ENCODE peak calls at places on chromosomes 4 and X, in eight cellular contexts. F, Y, X, K, C, S, Z and D are unnamed samples. For H3K4me1, the result is how much of the 10 kb centered on the place peaks cover.

GRCh38 chrX:120015145-120016067 is 62.1 kb downstream of the RHOXF2B start:
- DNase-seq in Y (peak), S (peak), Z (no peak), K (no peak), F (peak), C (no peak), X (no peak), D (no peak)

GRCh38 chr4:174037631-174038030 is 245.8 kb downstream of the FBXO8 start:
- DNase-seq in F (peak), Y (no peak), C (no peak), Z (no peak), X (no peak), K (no peak), S (no peak), D (no peak)

GRCh38 chr4:137961051-137961438 is 281.1 kb downstream of the SLC7A11 start:
- DNase-seq in X (no peak), S (no peak), K (no peak), F (no peak), Z (no peak), Y (no peak), C (no peak), D (no peak)

GRCh38 chr4:8556341-8557150 is 23.6 kb upstream of the GPR78 start:
- DNase-seq in X (no peak), C (peak), Y (no peak), F (no peak), K (no peak), S (no peak), Z (no peak), D (no peak)

GRCh38 chr4:131427000-131427399 is 1722.1 kb upstream of the PCDH10 start:
- DNase-seq in S (no peak), F (no peak), Z (no peak), X (no peak), K (no peak), C (no peak), Y (no peak), D (no peak)

GRCh38 chr4:75718529-75718928 is 5.8 kb upstream of the USO1 start:
- DNase-seq in S (no peak), Y (no peak), F (no peak), C (peak), K (no peak), X (no peak), Z (no peak), D (no peak)

GRCh38 chrX:118495958-118496762 is 545 bp downstream of the DOCK11 start:
- DNase-seq in Y (peak), X (no peak), Z (no peak), C (peak), K (peak), F (no peak), S (peak), D (no peak)

GRCh38 chr4:112775801-112776200 is 138.9 kb downstream of the LARP7 start:
- DNase-seq in X (no peak), Z (no peak), K (no peak), C (no peak), F (no peak), Y (no peak), S (no peak), D (no peak)

GRCh38 chr4:44447563-44448504 is 775 bp downstream of the KCTD8 start:
- DNase-seq in S (peak), Z (peak), F (peak), Y (peak), X (no peak), C (peak), K (peak), D (no peak)

GRCh38 chr4:2105559-2105958 is 46.4 kb downstream of the NAT8L start:
- DNase-seq in S (no peak), C (no peak), F (no peak), X (no peak), Z (no peak), Y (no peak), K (no peak), D (no peak)

GRCh38 chrX:53449632-53450031 is 15.5 kb upstream of the HSD17B10 start:
- DNase-seq in C (no peak), Y (no peak), Z (no peak), F (no peak), S (no peak), X (no peak), K (no peak), D (no peak)

GRCh38 chrX:53262189-53262917 is 19.0 kb downstream of the IQSEC2 start:
- DNase-seq in K (no peak), S (no peak), X (no peak), Y (no peak), C (no peak), F (no peak), Z (no peak), D (no peak)

GRCh38 chrX:16966745-16967144 is 20.3 kb downstream of the REPS2 start:
- DNase-seq in S (no peak), K (no peak), Z (no peak), Y (no peak), C (no peak), X (no peak), F (no peak), D (no peak)

GRCh38 chr4:183164963-183165362 is 65.9 kb downstream of the WWC2 start:
- DNase-seq in Z (no peak), F (no peak), K (no peak), C (no peak), X (no peak), S (no peak), Y (no peak), D (no peak)

GRCh38 chr4:24166501-24166900 is 276.7 kb upstream of the PPARGC1A start:
- DNase-seq in Y (no peak), Z (no peak), X (no peak), F (no peak), C (no peak), S (no peak), K (no peak), D (no peak)

GRCh38 chr4:151325320-151326246 is at the start of gene SH3D19:
- DNase-seq in K (no peak), S (peak), X (peak), Z (peak), F (peak), C (peak), Y (peak), D (no peak)

GRCh38 chr4:11650801-11651596 is 222.3 kb upstream of the HS3ST1 start:
- DNase-seq in K (no peak), S (no peak), X (no peak), Z (no peak), C (no peak), Y (no peak), F (no peak), D (no peak)

GRCh38 chr4:4784379-4784778 is 75.1 kb upstream of the MSX1 start:
- DNase-seq in K (no peak), C (no peak), X (no peak), S (no peak), F (no peak), Z (no peak), Y (no peak), D (no peak)

GRCh38 chr4:1576200-1576960 is 107.7 kb downstream of the FAM53A start:
- DNase-seq in Z (no peak), C (no peak), S (no peak), F (no peak), X (no peak), Y (no peak), K (no peak), D (no peak)

GRCh38 chrX:70494441-70494840 is 49.8 kb downstream of the DLG3 start:
- DNase-seq in C (no peak), K (no peak), X (no peak), Z (no peak), Y (no peak), S (no peak), F (no peak), D (no peak)

GRCh38 chr4:155468282-155468681 is 91.5 kb upstream of the MAP9 start:
- DNase-seq in C (no peak), K (no peak), S (no peak), Y (no peak), X (no peak), F (no peak), Z (no peak), D (no peak)

GRCh38 chrX:143319526-143319925 is 197.7 kb downstream of the SPANXN3 start:
- DNase-seq in F (no peak), Z (no peak), X (no peak), Y (no peak), K (no peak), C (no peak), S (no peak), D (no peak)

GRCh38 chrX:123450217-123450616 is 266.1 kb downstream of the GRIA3 start:
- DNase-seq in X (no peak), Z (peak), F (peak), C (no peak), Y (no peak), K (no peak), S (no peak), D (no peak)

GRCh38 chr4:2723751-2724150 is 32.4 kb downstream of the TNIP2 start:
- DNase-seq in F (no peak), C (no peak), S (no peak), Z (no peak), X (no peak), Y (no peak), K (no peak), D (no peak)

GRCh38 chr4:25950476-25951389 is 36.7 kb downstream of the SMIM20 start:
- DNase-seq in K (no peak), Y (no peak), X (no peak), Z (no peak), C (no peak), S (no peak), F (no peak), D (no peak)

GRCh38 chr4:15303052-15303641 is 124.7 kb upstream of the C1QTNF7 start:
- DNase-seq in Y (no peak), C (peak), Z (no peak), K (no peak), F (no peak), X (no peak), S (no peak), D (no peak)

GRCh38 chr4:117134386-117134785 is 49.0 kb upstream of the TRAM1L1 start:
- DNase-seq in Z (peak), Y (no peak), S (no peak), X (no peak), C (no peak), F (peak), K (no peak), D (no peak)

GRCh38 chr4:21366840-21367239 is 581.7 kb downstream of the KCNIP4 start:
- DNase-seq in Y (no peak), F (no peak), Z (no peak), X (no peak), K (no peak), S (no peak), C (no peak), D (no peak)

GRCh38 chr4:25814323-25814722 is 48.5 kb downstream of the SEL1L3 start:
- DNase-seq in F (no peak), Y (peak), C (no peak), K (no peak), S (no peak), Z (no peak), X (no peak), D (no peak)

GRCh38 chrX:46574941-46575381 is 1.4 kb downstream of the CHST7 start:
- DNase-seq in Z (no peak), S (no peak), K (peak), X (no peak), Y (no peak), F (peak), C (no peak), D (no peak)

GRCh38 chr4:31657859-31658258 is 937.7 kb downstream of the PCDH7 start:
- DNase-seq in Z (no peak), C (no peak), X (no peak), Y (no peak), F (no peak), K (no peak), S (no peak), D (no peak)

GRCh38 chr4:62644372-62644771 is 1444.2 kb downstream of the ADGRL3 start:
- DNase-seq in C (no peak), F (peak), Y (no peak), S (no peak), Z (peak), X (no peak), K (no peak), D (no peak)

GRCh38 chrX:109920868-109921267 is 82.0 kb upstream of the TMEM164 start:
- DNase-seq in X (no peak), F (no peak), Z (no peak), S (no peak), C (no peak), Y (no peak), K (no peak), D (no peak)

GRCh38 chr4:98838977-98839618 is 89.8 kb downstream of the EIF4E start:
- DNase-seq in Y (no peak), X (no peak), F (no peak), K (no peak), C (no peak), S (no peak), Z (no peak), D (no peak)

GRCh38 chr4:89438102-89438831 is 130.7 kb upstream of the GPRIN3 start:
- DNase-seq in F (peak), K (peak), C (peak), Y (peak), X (no peak), Z (no peak), S (peak), D (no peak)

GRCh38 chrX:123990602-123991001 is 29.1 kb downstream of the STAG2 start:
- DNase-seq in F (no peak), C (no peak), Y (no peak), X (no peak), K (no peak), S (no peak), Z (no peak), D (no peak)

GRCh38 chr4:65391382-65391781 is 278.9 kb downstream of the EPHA5 start:
- DNase-seq in C (no peak), K (no peak), Z (no peak), F (no peak), X (no peak), S (no peak), Y (no peak), D (no peak)

GRCh38 chr4:129968366-129968765 is 872.4 kb downstream of the C4orf33 start:
- DNase-seq in S (no peak), K (no peak), Y (no peak), F (no peak), C (no peak), X (no peak), Z (no peak), D (no peak)

DNA sequence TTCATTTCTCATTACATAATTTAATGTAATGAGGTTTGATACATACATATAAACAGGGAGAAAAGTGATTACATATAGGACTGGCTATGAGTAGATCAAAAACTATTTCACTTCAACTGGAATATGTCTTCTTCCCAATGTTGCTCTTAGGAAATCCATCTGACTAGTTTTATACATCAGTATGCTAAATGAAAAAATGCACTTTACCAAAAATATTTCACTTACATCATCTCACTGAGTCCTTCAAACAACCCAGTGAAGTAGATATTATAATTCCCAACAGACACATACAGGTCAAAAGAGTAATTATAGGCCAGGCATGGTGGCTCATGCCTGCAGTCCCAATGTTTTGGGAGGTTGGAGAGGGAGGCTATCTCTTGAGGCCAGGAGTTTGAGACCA is 215.9 kb downstream of the MID1 start:
- DNase-seq in Y (no peak), Z (no peak), C (no peak), X (no peak), S (no peak), K (no peak), F (no peak), D (no peak)
- H3K4me1 ChIP-seq in Y (under half), Z (under half), C (under half), X (under half), S (under half), K (under half), F (under half), D (under half)

GRCh38 chr4:167831853-167832252 is 260.5 kb upstream of the ANXA10 start:
- DNase-seq in X (no peak), S (no peak), Y (no peak), Z (no peak), C (no peak), K (no peak), F (no peak), D (no peak)

GRCh38 chr4:167826281-167826680 is 266.1 kb upstream of the ANXA10 start:
- DNase-seq in F (no peak), Y (no peak), S (no peak), K (no peak), X (no peak), Z (no peak), C (no peak), D (no peak)
- H3K4me3 ChIP-seq in F (no peak), Y (no peak), S (no peak), K (no peak), X (no peak), Z (no peak), C (no peak), D (no peak)

DNA sequence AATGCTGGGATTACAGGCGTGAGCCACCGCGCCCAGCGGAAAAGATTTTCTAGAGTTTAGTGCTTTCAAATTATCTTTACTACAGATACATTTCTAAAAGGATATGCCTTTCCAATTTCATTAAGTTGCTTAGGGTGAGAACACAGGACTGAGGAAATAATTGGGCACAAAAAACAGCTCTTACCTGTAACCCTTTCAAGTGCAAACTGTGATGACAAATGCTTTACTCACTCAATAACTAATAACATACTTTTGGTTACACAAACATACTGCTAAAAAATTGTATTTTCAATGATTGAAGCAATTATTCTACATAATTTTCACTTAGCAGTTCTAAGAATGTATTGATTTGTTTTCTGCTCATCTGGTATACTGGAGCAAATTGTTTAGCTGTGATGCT is 40.2 kb downstream of the PALLD start:
- DNase-seq in X (no peak), Y (no peak), S (no peak), Z (no peak), C (no peak), K (no peak), F (no peak), D (no peak)
- H3K27ac ChIP-seq in X (no peak), Y (no peak), S (no peak), Z (no peak), C (no peak), K (no peak), F (no peak), D (no peak)

GRCh38 chrX:12891167-12891566 is 15.3 kb upstream of the TLR8 start:
- DNase-seq in S (no peak), Y (no peak), Z (no peak), C (no peak), F (no peak), X (no peak), K (no peak), D (no peak)
- H3K4me1 ChIP-seq in S (under half), Y (under half), Z (under half), C (under half), F (under half), X (under half), K (under half), D (under half)

GRCh38 chrX:40176979-40177430 is 79.2 kb upstream of the BCOR start:
- DNase-seq in Y (peak), C (no peak), S (peak), X (no peak), Z (no peak), K (no peak), F (peak), D (no peak)
- H3K4me3 ChIP-seq in Y (no peak), C (peak), S (no peak), X (peak), Z (peak), K (peak), F (peak), D (peak)

GRCh38 chrX:37350034-37350365 is 836 bp downstream of the PRRG1 start:
- DNase-seq in C (no peak), F (no peak), S (no peak), K (no peak), X (no peak), Y (no peak), Z (no peak), D (no peak)
- H3K27ac ChIP-seq in C (peak), F (peak), S (peak), K (no peak), X (peak), Y (peak), Z (no peak), D (peak)